ENCODE peak calls at places on chromosome 17, in seven cellular contexts. P is esophagus squamous epithelium, F is A549, B is stomach, T is breast epithelium, V is HCT116, L is ovary. Y is an unnamed sample.

GRCh38 chr17:58605986-58606385 is 85.9 kb downstream of the TEX14 start:
- DNase-seq in B (no peak), V (no peak), T (no peak), F (no peak), P (no peak), L (no peak), Y (no peak)

GRCh38 chr17:78893684-78894083 is 9.3 kb downstream of the CEP295NL start:
- DNase-seq in B (no peak), P (no peak), F (no peak), V (no peak), L (no peak), T (no peak), Y (no peak)

GRCh38 chr17:65674246-65675045 is 113.0 kb upstream of the AXIN2 start:
- DNase-seq in F (no peak), B (no peak), T (no peak), L (no peak), P (no peak), V (no peak), Y (no peak)

GRCh38 chr17:48723555-48724239 is 712 bp downstream of the PRAC2 start:
- DNase-seq in V (no peak), P (no peak), B (no peak), L (no peak), F (no peak), T (no peak), Y (no peak)

GRCh38 chr17:21033350-21033749 is 9.5 kb downstream of the USP22 start:
- DNase-seq in L (no peak), P (no peak), T (no peak), V (no peak), F (no peak), B (no peak), Y (peak)

GRCh38 chr17:63029520-63029919 is 63.5 kb downstream of the TANC2 start:
- DNase-seq in T (no peak), F (no peak), L (no peak), P (no peak), V (no peak), B (no peak), Y (no peak)

GRCh38 chr17:429589-429988 is 77.0 kb upstream of the RPH3AL start:
- DNase-seq in F (no peak), P (no peak), L (no peak), V (no peak), B (no peak), T (no peak), Y (no peak)

GRCh38 chr17:41785091-41785875 is 1.2 kb downstream of the JUP start:
- DNase-seq in F (no peak), V (no peak), B (no peak), P (no peak), T (no peak), L (no peak), Y (no peak)

GRCh38 chr17:28392491-28392890 is 13.5 kb downstream of the SLC46A1 start:
- DNase-seq in V (no peak), F (no peak), B (no peak), L (no peak), P (no peak), T (no peak), Y (no peak)

GRCh38 chr17:74943808-74944522 is 8.3 kb downstream of the OTOP3 start:
- DNase-seq in L (no peak), F (peak), P (no peak), V (no peak), B (no peak), T (no peak), Y (no peak)

GRCh38 chr17:60249517-60249826 is 99.7 kb downstream of the CA4 start:
- DNase-seq in F (no peak), T (no peak), P (no peak), L (no peak), B (no peak), V (no peak), Y (no peak)

GRCh38 chr17:58370716-58371115 is 18.7 kb upstream of the SUPT4H1 start:
- DNase-seq in P (no peak), T (no peak), F (no peak), V (no peak), L (no peak), B (no peak), Y (no peak)

GRCh38 chr17:8264836-8265542 is 15.9 kb downstream of the PFAS start:
- DNase-seq in L (no peak), V (no peak), B (no peak), T (no peak), F (no peak), P (no peak), Y (no peak)

GRCh38 chr17:6413073-6413472 is 21.8 kb downstream of the AIPL1 start:
- DNase-seq in T (no peak), L (no peak), B (no peak), F (peak), P (no peak), V (peak), Y (peak)

GRCh38 chr17:50588391-50589111 is 28.0 kb downstream of the CACNA1G start:
- DNase-seq in F (no peak), V (no peak), L (peak), P (no peak), T (no peak), B (peak), Y (no peak)

GRCh38 chr17:73856585-73856984 is 212.3 kb upstream of the SDK2 start:
- DNase-seq in F (no peak), L (no peak), V (no peak), B (no peak), T (no peak), P (no peak), Y (no peak)

GRCh38 chr17:6507535-6507934 is 48.8 kb downstream of the PITPNM3 start:
- DNase-seq in T (no peak), L (peak), P (no peak), F (peak), V (peak), B (no peak), Y (no peak)

GRCh38 chr17:70610161-70610560 is 440.8 kb downstream of the KCNJ2 start:
- DNase-seq in T (no peak), F (no peak), B (no peak), P (no peak), L (no peak), V (no peak), Y (no peak)

GRCh38 chr17:36936455-36936934 is 780 bp upstream of the LHX1 start:
- DNase-seq in L (no peak), V (no peak), B (no peak), F (no peak), P (no peak), T (no peak), Y (no peak)

GRCh38 chr17:82317394-82318168 is at the start of gene CD7:
- DNase-seq in F (no peak), V (no peak), P (no peak), T (no peak), L (no peak), B (no peak), Y (no peak)

GRCh38 chr17:18031955-18032354 is 7.0 kb downstream of the ATPAF2 start:
- DNase-seq in F (no peak), P (no peak), T (no peak), L (no peak), B (no peak), V (no peak), Y (no peak)

GRCh38 chr17:80110927-80111701 is 9.7 kb downstream of the GAA start:
- DNase-seq in V (no peak), F (no peak), P (no peak), L (no peak), B (peak), T (peak), Y (no peak)

GRCh38 chr17:42422412-42422957 is 571 bp downstream of the CAVIN1 start:
- DNase-seq in L (peak), B (peak), V (no peak), F (no peak), P (no peak), T (peak), Y (peak)

GRCh38 chr17:74332017-74332650 is 6.1 kb downstream of the KIF19 start:
- DNase-seq in T (no peak), L (no peak), P (no peak), B (no peak), V (no peak), F (no peak), Y (no peak)

GRCh38 chr17:4587195-4587594 is 2.9 kb downstream of the SMTNL2 start:
- DNase-seq in V (no peak), B (no peak), P (no peak), F (no peak), T (no peak), L (no peak), Y (no peak)

GRCh38 chr17:82400206-82400605 is 17.9 kb upstream of the HEXD start:
- DNase-seq in T (no peak), F (no peak), V (no peak), B (no peak), L (no peak), P (no peak), Y (no peak)

GRCh38 chr17:44314869-44315661 is 6.7 kb downstream of the RUNDC3A start:
- DNase-seq in F (peak), L (no peak), V (no peak), P (no peak), B (peak), T (no peak), Y (peak)

GRCh38 chr17:44320066-44320465 is 4.6 kb downstream of the SLC25A39 start:
- DNase-seq in F (no peak), P (no peak), V (no peak), T (no peak), L (no peak), B (no peak), Y (no peak)

GRCh38 chr17:44315760-44316731 is 7.6 kb downstream of the RUNDC3A start:
- DNase-seq in L (no peak), B (no peak), P (no peak), F (no peak), V (no peak), T (no peak), Y (peak)

GRCh38 chr17:44318077-44318892 is 6.3 kb downstream of the SLC25A39 start:
- DNase-seq in T (no peak), L (no peak), P (no peak), V (no peak), F (no peak), B (no peak), Y (no peak)

DNA sequence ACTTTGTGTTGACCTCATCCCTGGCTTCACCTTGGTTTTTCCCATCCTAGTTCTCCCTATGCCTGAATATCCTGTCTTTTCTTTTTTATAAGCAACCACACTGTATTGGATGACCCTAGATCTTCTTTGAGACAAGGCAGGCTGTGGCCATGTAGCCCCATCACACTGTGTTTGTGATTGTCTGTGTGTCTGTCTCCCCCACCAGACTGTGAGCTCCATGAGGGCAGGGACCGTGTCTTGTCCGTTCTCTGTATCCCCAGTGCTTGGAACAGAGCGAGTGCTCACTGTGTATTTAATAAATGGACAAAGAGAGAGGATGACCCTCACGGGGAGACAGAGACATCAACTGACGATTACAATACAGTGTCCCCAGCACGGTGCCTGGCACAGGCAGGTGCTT is 7.1 kb downstream of the SLC25A39 start:
- DNase-seq in B (no peak), P (no peak), L (no peak), T (no peak), F (no peak), V (no peak), Y (no peak)
- TF ChIP-seq POLR2A in B (no peak), P (no peak), L (no peak), T (no peak), F (no peak), V (no peak), Y (peak)

GRCh38 chr17:68324654-68325336 is 33.5 kb downstream of the ARSG start:
- DNase-seq in V (no peak), F (no peak), L (no peak), P (no peak), B (no peak), T (no peak), Y (no peak)
- TF ChIP-seq POLR2A in V (no peak), F (no peak), L (no peak), P (no peak), B (no peak), T (no peak), Y (no peak)

GRCh38 chr17:51676691-51677487 is 416.5 kb downstream of the UTP18 start:
- DNase-seq in L (no peak), F (no peak), T (no peak), V (no peak), B (no peak), P (no peak), Y (no peak)
- TF ChIP-seq POLR2A in L (no peak), F (no peak), T (no peak), V (no peak), B (no peak), P (no peak), Y (no peak)

GRCh38 chr17:64498308-64499203 is 1.7 kb upstream of the POLG2 start:
- DNase-seq in F (no peak), L (no peak), P (no peak), T (no peak), V (no peak), B (no peak), Y (no peak)

GRCh38 chr17:64497565-64498035 is 746 bp upstream of the POLG2 start:
- DNase-seq in V (no peak), B (no peak), F (no peak), T (no peak), L (no peak), P (no peak), Y (no peak)

GRCh38 chr17:64494121-64494520 is 2.7 kb downstream of the POLG2 start:
- DNase-seq in P (no peak), V (no peak), L (no peak), F (no peak), T (no peak), B (no peak), Y (no peak)

GRCh38 chr17:64496348-64496785 is 487 bp downstream of the POLG2 start:
- DNase-seq in P (no peak), V (no peak), B (no peak), F (no peak), L (no peak), T (no peak), Y (no peak)

GRCh38 chr17:64496786-64497564 is at the start of gene POLG2:
- DNase-seq in P (peak), T (peak), L (peak), F (peak), V (peak), B (peak), Y (peak)
- TF ChIP-seq POLR2A in P (no peak), T (no peak), L (peak), F (peak), V (peak), B (no peak), Y (peak)

DNA sequence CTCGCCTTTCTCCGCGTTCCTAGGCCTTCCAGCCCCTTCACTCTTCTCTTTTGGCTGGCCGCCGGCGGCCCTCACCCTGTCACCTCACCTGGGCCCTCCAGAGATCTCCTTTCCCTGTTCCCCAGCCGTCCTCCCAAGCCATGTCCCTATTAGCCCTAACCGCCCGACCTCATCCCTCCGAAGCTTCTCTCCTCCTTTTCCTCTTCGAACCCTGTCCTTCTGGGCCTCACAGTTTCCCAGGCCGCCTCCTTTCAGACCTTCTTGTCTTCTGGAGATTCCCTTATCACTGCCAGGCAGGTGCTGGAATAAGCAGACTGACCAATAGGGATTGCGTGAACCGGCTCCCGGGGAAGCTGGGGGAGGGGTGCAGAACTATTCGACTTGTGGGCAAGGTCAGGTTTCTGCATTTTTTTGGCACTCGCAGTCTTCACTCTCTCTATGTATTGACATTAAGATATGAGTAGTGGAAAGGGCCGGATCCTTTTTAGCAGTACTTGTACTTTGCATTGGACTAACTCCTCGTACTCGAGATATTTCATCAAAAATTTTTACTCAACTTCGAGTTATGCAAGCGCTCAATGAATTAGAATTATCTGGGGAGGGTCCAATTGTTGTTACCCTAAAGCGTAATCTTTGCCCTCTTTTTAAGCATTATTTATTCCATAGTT is 689 bp downstream of the RHOT1 start:
- DNase-seq in P (no peak), L (peak), T (no peak), F (peak), V (peak), B (peak), Y (peak)
- TF ChIP-seq POLR2A in P (no peak), L (no peak), T (no peak), F (no peak), V (no peak), B (no peak), Y (no peak)

GRCh38 chr17:29929544-29930398 is at the start of gene SSH2:
- DNase-seq in P (peak), B (peak), F (peak), L (peak), V (peak), T (peak), Y (peak)

GRCh38 chr17:29927546-29927945 is 2.5 kb downstream of the SSH2 start:
- DNase-seq in P (no peak), F (no peak), T (no peak), L (no peak), B (no peak), V (no peak), Y (no peak)

GRCh38 chr17:29930399-29931010 is 477 bp upstream of the SSH2 start:
- DNase-seq in V (no peak), L (no peak), F (no peak), B (no peak), P (no peak), T (no peak), Y (no peak)

GRCh38 chr17:29931253-29931932 is 1.4 kb upstream of the SSH2 start:
- DNase-seq in T (no peak), V (peak), P (peak), L (peak), F (peak), B (peak), Y (peak)

GRCh38 chr17:29929006-29929543 is 953 bp downstream of the SSH2 start:
- DNase-seq in L (no peak), B (peak), T (no peak), P (no peak), F (no peak), V (no peak), Y (peak)
- TF ChIP-seq POLR2A in L (no peak), B (no peak), T (no peak), P (no peak), F (no peak), V (no peak), Y (no peak)

Y was measured in erythroblast.